ENCODE peak calls at places on chromosome 16, in five cellular contexts. T is H7, U is KBM-7, O is T-helper 1 cell, V is caudate nucleus. J is an unnamed sample.

GRCh38 chr16:56910654-56911539 is 21.0 kb upstream of the HERPUD1 start:
- DNase-seq in U (peak), O (no peak), T (no peak), V (no peak), J (no peak)

GRCh38 chr16:50585331-50585776 is 37.2 kb downstream of the NKD1 start:
- DNase-seq in O (no peak), T (no peak), V (peak), U (no peak), J (no peak)

GRCh38 chr16:69057400-69058378 is 47.8 kb upstream of the HAS3 start:
- DNase-seq in U (peak), T (no peak), O (no peak), V (no peak), J (no peak)

GRCh38 chr16:19116711-19117449 is 3.1 kb downstream of the ITPRIPL2 start:
- DNase-seq in U (no peak), T (no peak), O (no peak), V (no peak), J (no peak)

GRCh38 chr16:14003119-14003570 is 68.0 kb upstream of the MRTFB start:
- DNase-seq in V (peak), T (peak), O (no peak), U (peak), J (no peak)

GRCh38 chr16:81527477-81528178 is 83.0 kb downstream of the CMIP start:
- DNase-seq in T (no peak), U (no peak), V (no peak), O (no peak), J (no peak)

GRCh38 chr16:57026778-57027062 is 37.4 kb downstream of the NLRC5 start:
- DNase-seq in T (peak), O (no peak), U (no peak), V (no peak), J (no peak)

GRCh38 chr16:81520560-81521135 is 76.0 kb downstream of the CMIP start:
- DNase-seq in U (peak), V (no peak), T (no peak), O (no peak), J (no peak)

GRCh38 chr16:3112058-3112880 is at the start of gene ZNF205:
- DNase-seq in U (no peak), O (no peak), V (peak), T (peak), J (peak)

GRCh38 chr16:4358831-4359561 is 7.9 kb upstream of the PAM16 start:
- DNase-seq in V (peak), O (no peak), U (peak), T (peak), J (peak)

GRCh38 chr16:1726661-1727502 is 20.9 kb downstream of the MAPK8IP3 start:
- DNase-seq in U (no peak), T (peak), O (no peak), V (no peak), J (no peak)

GRCh38 chr16:4733747-4734062 is 366 bp downstream of the ANKS3 start:
- DNase-seq in V (no peak), O (no peak), T (no peak), U (no peak), J (no peak)

GRCh38 chr16:50261160-50261706 is 5.1 kb upstream of the ADCY7 start:
- DNase-seq in V (no peak), U (no peak), T (no peak), O (no peak), J (no peak)

GRCh38 chr16:53152321-53152720 is 97.5 kb downstream of the CHD9 start:
- DNase-seq in U (no peak), T (no peak), O (no peak), V (no peak), J (no peak)

GRCh38 chr16:69930117-69930776 is 20.9 kb upstream of the CLEC18A start:
- DNase-seq in U (peak), O (no peak), T (peak), V (no peak), J (peak)

GRCh38 chr16:64058685-64059084 is 1063.2 kb downstream of the CDH11 start:
- DNase-seq in U (no peak), V (no peak), O (no peak), T (no peak), J (no peak)

GRCh38 chr16:14548933-14549788 is 80.9 kb downstream of the PARN start:
- DNase-seq in O (no peak), U (no peak), T (no peak), V (no peak), J (no peak)

GRCh38 chr16:47460301-47460754 is 535 bp downstream of the ITFG1 start:
- DNase-seq in T (no peak), O (no peak), U (no peak), V (no peak), J (no peak)

GRCh38 chr16:79642652-79643051 is 42.1 kb upstream of the MAF start:
- DNase-seq in T (no peak), U (no peak), O (no peak), V (no peak), J (no peak)

GRCh38 chr16:28326881-28327610 is 34.7 kb downstream of the SBK1 start:
- DNase-seq in T (peak), O (no peak), V (no peak), U (peak), J (peak)

GRCh38 chr16:85199880-85200279 is 87.6 kb upstream of the CIBAR2 start:
- DNase-seq in U (no peak), T (no peak), O (no peak), V (no peak), J (no peak)

GRCh38 chr16:30375830-30376229 is 1.2 kb downstream of the MYL11 start:
- DNase-seq in U (no peak), T (no peak), O (no peak), V (no peak), J (no peak)

GRCh38 chr16:81528258-81528657 is 83.7 kb downstream of the CMIP start:
- DNase-seq in T (no peak), O (no peak), V (no peak), U (no peak), J (no peak)

GRCh38 chr16:6193718-6194117 is 1096.1 kb upstream of the EEF2KMT start:
- DNase-seq in U (no peak), O (no peak), V (no peak), T (peak), J (no peak)

GRCh38 chr16:20903889-20904506 is 3.4 kb downstream of the LYRM1 start:
- DNase-seq in T (no peak), O (no peak), U (no peak), V (no peak), J (no peak)

GRCh38 chr16:79915264-79916160 is 315.0 kb upstream of the MAF start:
- DNase-seq in V (no peak), O (no peak), U (no peak), T (no peak), J (no peak)

GRCh38 chr16:12027091-12027490 is 50.6 kb downstream of the SNX29 start:
- DNase-seq in T (peak), V (no peak), O (no peak), U (no peak), J (no peak)

GRCh38 chr16:80151706-80152073 is 389.1 kb upstream of the DYNLRB2 start:
- DNase-seq in U (no peak), V (no peak), T (no peak), O (no peak), J (no peak)

GRCh38 chr16:28865722-28866453 is 2.2 kb downstream of the SH2B1 start:
- DNase-seq in U (no peak), O (no peak), T (peak), V (no peak), J (no peak)

GRCh38 chr16:78291642-78292041 is 192.2 kb downstream of the WWOX start:
- DNase-seq in O (no peak), V (no peak), U (no peak), T (no peak), J (no peak)

GRCh38 chr16:86550281-86550680 is 4.8 kb downstream of the MTHFSD start:
- DNase-seq in T (no peak), U (no peak), V (no peak), O (no peak), J (no peak)

J was measured in frontal cortex.